ENCODE peak calls at places on chromosome 3, in four cellular contexts. Z is psoas muscle, Y is NCI-H1092 treated with DMSO at 0.1 percent for 48 hours, V is neural crest cell. C is an unnamed sample.

GRCh38 chr3:171829841-171830559 is 13.1 kb upstream of the TMEM212 start:
- DNase-seq in Z (peak), V (peak), Y (peak), C (peak)

GRCh38 chr3:172115787-172116186 is 76.4 kb downstream of the FNDC3B start:
- DNase-seq in Z (no peak), Y (no peak), V (no peak), C (no peak)

GRCh38 chr3:113719294-113719693 is 22.9 kb upstream of the USF3 start:
- DNase-seq in Z (no peak), Y (no peak), V (no peak), C (no peak)

GRCh38 chr3:90007786-90008499 is 900.5 kb downstream of the EPHA3 start:
- DNase-seq in Y (peak), V (no peak), Z (no peak), C (peak)

GRCh38 chr3:14451844-14452533 is 49.6 kb downstream of the SLC6A6 start:
- DNase-seq in V (no peak), Z (peak), Y (peak), C (no peak)

GRCh38 chr3:56157693-56158092 is 310.6 kb downstream of the ERC2 start:
- DNase-seq in Z (peak), Y (no peak), V (no peak), C (no peak)

GRCh38 chr3:154428369-154429206 is 1.4 kb downstream of the GPR149 start:
- DNase-seq in Y (no peak), V (no peak), Z (no peak), C (no peak)

GRCh38 chr3:179666436-179667035 is 13.7 kb downstream of the USP13 start:
- DNase-seq in Y (peak), V (no peak), Z (peak), C (peak)

GRCh38 chr3:169618894-169619792 is 44.4 kb downstream of the MECOM start:
- DNase-seq in Z (no peak), Y (no peak), V (no peak), C (no peak)

GRCh38 chr3:104878395-104878794 is 488.3 kb upstream of the ALCAM start:
- DNase-seq in V (no peak), Z (no peak), Y (no peak), C (no peak)

GRCh38 chr3:47420044-47420430 is 39.2 kb downstream of the PTPN23 start:
- DNase-seq in V (no peak), Z (no peak), Y (no peak), C (no peak)

GRCh38 chr3:11606865-11607440 is 36.8 kb downstream of the VGLL4 start:
- DNase-seq in Z (no peak), V (no peak), Y (no peak), C (no peak)

GRCh38 chr3:9349321-9350117 is 13.3 kb upstream of the THUMPD3 start:
- DNase-seq in Z (no peak), Y (no peak), V (no peak), C (no peak)

GRCh38 chr3:168187233-168187632 is 91.5 kb upstream of the GOLIM4 start:
- DNase-seq in V (no peak), Y (no peak), Z (no peak), C (no peak)

GRCh38 chr3:133437391-133438093 is 37.7 kb downstream of the BFSP2 start:
- DNase-seq in V (no peak), Z (no peak), Y (peak), C (no peak)

GRCh38 chr3:71251156-71251775 is 332.3 kb downstream of the FOXP1 start:
- DNase-seq in Y (no peak), Z (no peak), V (no peak), C (no peak)

GRCh38 chr3:48997714-48998637 is 7.9 kb downstream of the P4HTM start:
- DNase-seq in Y (peak), Z (no peak), V (peak), C (peak)

GRCh38 chr3:126525091-126525852 is 1.3 kb downstream of the CHST13 start:
- DNase-seq in Z (no peak), Y (no peak), V (no peak), C (no peak)

GRCh38 chr3:187613557-187613956 is 56.6 kb downstream of the SST start:
- DNase-seq in Z (no peak), V (no peak), Y (no peak), C (no peak)

GRCh38 chr3:101938262-101938847 is 89.0 kb downstream of the NFKBIZ start:
- DNase-seq in Y (no peak), Z (no peak), V (no peak), C (no peak)

GRCh38 chr3:41508063-41508696 is 308.9 kb downstream of the CTNNB1 start:
- DNase-seq in Z (no peak), V (no peak), Y (no peak), C (no peak)

GRCh38 chr3:52140000-52140399 is 14.2 kb downstream of the POC1A start:
- DNase-seq in V (no peak), Y (no peak), Z (no peak), C (no peak)

GRCh38 chr3:40109641-40110490 is 199.6 kb upstream of the EIF1B start:
- DNase-seq in Y (no peak), Z (no peak), V (no peak), C (no peak)

GRCh38 chr3:46931631-46932441 is 44.7 kb downstream of the CCDC12 start:
- DNase-seq in V (no peak), Y (peak), Z (peak), C (no peak)

GRCh38 chr3:178735032-178735674 is 198.9 kb downstream of the KCNMB2 start:
- DNase-seq in V (no peak), Y (no peak), Z (no peak), C (no peak)

C was measured in occipital lobe.